ENCODE peak calls at places on chromosomes 5 and 9, in ten cellular contexts. Q is dermis microvascular lymphatic vessel endothelial cell; H is neural progenitor cell; D is tibial nerve; V is stimulated activated CD4-positive, alpha-beta T cell treated with anti-CD3 and anti-CD28 coated beads, Interleukin-2, amount 100 ng/mL, for 48 hours; C is D341Med; X is neuronal stem cell; I is T-cell; S is AML-193; N is activated T-helper 1 cell treated with Interleukin-2 at 50 U/mL for 16 hours. R is an unnamed sample.

GRCh38 chr5:170546257-170546656 is 42.4 kb downstream of the KCNIP1 start:
- DNase-seq in Q (no peak), X (no peak), C (no peak), N (no peak), I (no peak), V (no peak), D (no peak), H (no peak), S (no peak), R (no peak)

GRCh38 chr5:130762031-130762430 is 403.0 kb downstream of the HINT1 start:
- DNase-seq in D (no peak), X (no peak), I (no peak), S (no peak), C (no peak), N (no peak), V (no peak), H (no peak), Q (no peak), R (no peak)

GRCh38 chr5:125883223-125883622 is 540.0 kb upstream of the GRAMD2B start:
- DNase-seq in X (no peak), Q (no peak), D (no peak), V (no peak), S (no peak), C (no peak), I (no peak), N (no peak), H (no peak), R (no peak)

GRCh38 chr5:167822241-167822640 is 469.2 kb upstream of the WWC1 start:
- DNase-seq in V (no peak), Q (no peak), C (no peak), N (no peak), H (no peak), S (no peak), I (no peak), X (no peak), D (no peak), R (no peak)

GRCh38 chr9:4114569-4115505 is 185.0 kb downstream of the GLIS3 start:
- DNase-seq in Q (no peak), S (no peak), H (no peak), N (no peak), X (no peak), V (no peak), D (no peak), I (no peak), C (no peak), R (no peak)

GRCh38 chr9:17134843-17135577 is at the start of gene CNTLN:
- DNase-seq in C (peak), S (peak), I (no peak), D (peak), V (peak), X (peak), Q (peak), H (peak), N (no peak), R (peak)

GRCh38 chr5:72515211-72515610 is 8.0 kb upstream of the ZNF366 start:
- DNase-seq in H (no peak), D (no peak), S (no peak), I (no peak), C (no peak), X (no peak), Q (no peak), V (no peak), N (no peak), R (no peak)

GRCh38 chr9:137236238-137236935 is 4.7 kb upstream of the TUBB4B start:
- DNase-seq in I (peak), N (peak), Q (peak), D (peak), C (peak), H (peak), V (peak), S (peak), X (peak), R (peak)

GRCh38 chr9:78986446-78986845 is 585.3 kb upstream of the TLE4 start:
- DNase-seq in V (no peak), N (no peak), I (no peak), H (no peak), Q (no peak), S (no peak), D (no peak), X (no peak), C (no peak), R (no peak)

GRCh38 chr9:74379718-74380117 is 117.4 kb upstream of the RORB start:
- DNase-seq in Q (peak), I (no peak), H (peak), C (peak), N (no peak), X (peak), V (no peak), D (no peak), S (no peak), R (no peak)

GRCh38 chr5:10333154-10334006 is 20.1 kb upstream of the MARCHF6 start:
- DNase-seq in Q (peak), N (no peak), S (no peak), H (peak), V (no peak), D (no peak), C (no peak), X (no peak), I (no peak), R (no peak)

GRCh38 chr9:34577635-34578240 is 11.8 kb downstream of the CNTFR start:
- DNase-seq in V (no peak), C (no peak), N (no peak), H (peak), I (no peak), S (no peak), Q (no peak), X (no peak), D (no peak), R (no peak)

GRCh38 chr5:158119852-158120708 is 261.1 kb upstream of the CLINT1 start:
- DNase-seq in D (no peak), V (no peak), Q (no peak), S (no peak), C (no peak), H (no peak), N (no peak), X (no peak), I (no peak), R (no peak)